ENCODE peak calls at places on chromosomes 6 and 20, in eight cellular contexts. One of them, this sample, is unnamed.

GRCh38 chr6:107712523-107713213 is 111.4 kb downstream of the SCML4 start:
- DNase-seq in fibroblast of lung: peak; percentile 79
- DNase-seq in midbrain: no peak
- DNase-seq in C1 segment of cervical spinal cord: no peak
- DNase-seq in iris pigment epithelial cell: peak; percentile 61
- DNase-seq in left cardiac atrium: no peak
- DNase-seq in anterior cingulate cortex: no peak
- DNase-seq in natural killer cell treated with Interleukin-12 subunit alpha and Interleukin-12 subunit beta and Interleukin-15 and Interleukin-18, amount 100 ng/mL, for 72 hours: no peak
- DNase-seq in this sample: no peak

GRCh38 chr6:36150283-36150682 is 20.0 kb downstream of the MAPK13 start:
- DNase-seq in natural killer cell treated with Interleukin-12 subunit alpha and Interleukin-12 subunit beta and Interleukin-15 and Interleukin-18, amount 100 ng/mL, for 72 hours: no peak
- DNase-seq in fibroblast of lung: peak; percentile 36
- DNase-seq in left cardiac atrium: no peak
- DNase-seq in anterior cingulate cortex: no peak
- DNase-seq in iris pigment epithelial cell: no peak
- DNase-seq in midbrain: no peak
- DNase-seq in C1 segment of cervical spinal cord: no peak
- DNase-seq in this sample: no peak

GRCh38 chr6:84340422-84340821 is 113.0 kb upstream of the CEP162 start:
- DNase-seq in natural killer cell treated with Interleukin-12 subunit alpha and Interleukin-12 subunit beta and Interleukin-15 and Interleukin-18, amount 100 ng/mL, for 72 hours: no peak
- DNase-seq in C1 segment of cervical spinal cord: no peak
- DNase-seq in midbrain: no peak
- DNase-seq in left cardiac atrium: no peak
- DNase-seq in fibroblast of lung: no peak
- DNase-seq in iris pigment epithelial cell: no peak
- DNase-seq in anterior cingulate cortex: no peak
- DNase-seq in this sample: no peak

GRCh38 chr6:53692172-53692571 is 26.6 kb upstream of the KLHL31 start:
- DNase-seq in midbrain: no peak
- DNase-seq in fibroblast of lung: no peak
- DNase-seq in C1 segment of cervical spinal cord: no peak
- DNase-seq in left cardiac atrium: no peak
- DNase-seq in iris pigment epithelial cell: no peak
- DNase-seq in natural killer cell treated with Interleukin-12 subunit alpha and Interleukin-12 subunit beta and Interleukin-15 and Interleukin-18, amount 100 ng/mL, for 72 hours: no peak
- DNase-seq in anterior cingulate cortex: no peak
- DNase-seq in this sample: no peak

GRCh38 chr6:9851541-9852380 is 563.1 kb downstream of the TFAP2A start:
- DNase-seq in iris pigment epithelial cell: peak; percentile 18
- DNase-seq in anterior cingulate cortex: no peak
- DNase-seq in natural killer cell treated with Interleukin-12 subunit alpha and Interleukin-12 subunit beta and Interleukin-15 and Interleukin-18, amount 100 ng/mL, for 72 hours: no peak
- DNase-seq in midbrain: no peak
- DNase-seq in left cardiac atrium: no peak
- DNase-seq in fibroblast of lung: no peak
- DNase-seq in C1 segment of cervical spinal cord: no peak
- DNase-seq in this sample: no peak

GRCh38 chr20:40948352-40949267 is 80.0 kb upstream of the TOP1 start:
- DNase-seq in midbrain: no peak
- DNase-seq in anterior cingulate cortex: no peak
- DNase-seq in left cardiac atrium: no peak
- DNase-seq in natural killer cell treated with Interleukin-12 subunit alpha and Interleukin-12 subunit beta and Interleukin-15 and Interleukin-18, amount 100 ng/mL, for 72 hours: no peak
- DNase-seq in fibroblast of lung: peak; percentile 39
- DNase-seq in C1 segment of cervical spinal cord: no peak
- DNase-seq in iris pigment epithelial cell: peak; percentile 24
- DNase-seq in this sample: no peak

GRCh38 chr6:69680302-69680701 is 116.5 kb downstream of the LMBRD1 start:
- DNase-seq in C1 segment of cervical spinal cord: no peak
- DNase-seq in anterior cingulate cortex: no peak
- DNase-seq in left cardiac atrium: no peak
- DNase-seq in fibroblast of lung: no peak
- DNase-seq in iris pigment epithelial cell: no peak
- DNase-seq in midbrain: no peak
- DNase-seq in natural killer cell treated with Interleukin-12 subunit alpha and Interleukin-12 subunit beta and Interleukin-15 and Interleukin-18, amount 100 ng/mL, for 72 hours: no peak
- DNase-seq in this sample: no peak

GRCh38 chr6:125906158-125906998 is 50.2 kb upstream of the HINT3 start:
- DNase-seq in midbrain: peak; percentile 5
- DNase-seq in C1 segment of cervical spinal cord: no peak
- DNase-seq in iris pigment epithelial cell: peak; percentile 34
- DNase-seq in left cardiac atrium: peak; percentile 55
- DNase-seq in natural killer cell treated with Interleukin-12 subunit alpha and Interleukin-12 subunit beta and Interleukin-15 and Interleukin-18, amount 100 ng/mL, for 72 hours: no peak
- DNase-seq in anterior cingulate cortex: no peak
- DNase-seq in fibroblast of lung: peak; percentile 48
- DNase-seq in this sample: no peak

GRCh38 chr6:155782320-155782730 is 326.7 kb upstream of the NOX3 start:
- DNase-seq in midbrain: no peak
- DNase-seq in C1 segment of cervical spinal cord: no peak
- DNase-seq in natural killer cell treated with Interleukin-12 subunit alpha and Interleukin-12 subunit beta and Interleukin-15 and Interleukin-18, amount 100 ng/mL, for 72 hours: no peak
- DNase-seq in iris pigment epithelial cell: peak; percentile 93
- DNase-seq in anterior cingulate cortex: no peak
- DNase-seq in left cardiac atrium: no peak
- DNase-seq in fibroblast of lung: peak; percentile 70
- DNase-seq in this sample: no peak

GRCh38 chr20:64116541-64117423 is 9.4 kb upstream of the NPBWR2 start:
- DNase-seq in fibroblast of lung: no peak
- DNase-seq in anterior cingulate cortex: no peak
- DNase-seq in C1 segment of cervical spinal cord: no peak
- DNase-seq in natural killer cell treated with Interleukin-12 subunit alpha and Interleukin-12 subunit beta and Interleukin-15 and Interleukin-18, amount 100 ng/mL, for 72 hours: peak; percentile 55
- DNase-seq in iris pigment epithelial cell: no peak
- DNase-seq in midbrain: no peak
- DNase-seq in left cardiac atrium: peak; percentile 15
- DNase-seq in this sample: peak; percentile 6

GRCh38 chr6:52371656-52372151 is 9.8 kb downstream of the PAQR8 start:
- DNase-seq in natural killer cell treated with Interleukin-12 subunit alpha and Interleukin-12 subunit beta and Interleukin-15 and Interleukin-18, amount 100 ng/mL, for 72 hours: no peak
- DNase-seq in iris pigment epithelial cell: no peak
- DNase-seq in C1 segment of cervical spinal cord: no peak
- DNase-seq in fibroblast of lung: peak; percentile 31
- DNase-seq in anterior cingulate cortex: no peak
- DNase-seq in left cardiac atrium: no peak
- DNase-seq in midbrain: no peak
- DNase-seq in this sample: no peak

GRCh38 chr6:135144678-135145508 is 36.2 kb upstream of the MYB start:
- DNase-seq in fibroblast of lung: peak; percentile 37
- DNase-seq in C1 segment of cervical spinal cord: no peak
- DNase-seq in anterior cingulate cortex: no peak
- DNase-seq in iris pigment epithelial cell: peak; percentile 60
- DNase-seq in natural killer cell treated with Interleukin-12 subunit alpha and Interleukin-12 subunit beta and Interleukin-15 and Interleukin-18, amount 100 ng/mL, for 72 hours: no peak
- DNase-seq in midbrain: peak; percentile 16
- DNase-seq in left cardiac atrium: no peak
- DNase-seq in this sample: no peak

GRCh38 chr6:130366011-130366963 is at the start of gene TMEM200A:
- DNase-seq in iris pigment epithelial cell: peak; percentile 61
- DNase-seq in midbrain: peak; percentile 32
- DNase-seq in anterior cingulate cortex: no peak
- DNase-seq in C1 segment of cervical spinal cord: peak; percentile 1
- DNase-seq in fibroblast of lung: peak; percentile 79
- DNase-seq in natural killer cell treated with Interleukin-12 subunit alpha and Interleukin-12 subunit beta and Interleukin-15 and Interleukin-18, amount 100 ng/mL, for 72 hours: no peak
- DNase-seq in left cardiac atrium: peak; percentile 24
- DNase-seq in this sample: no peak

GRCh38 chr6:7078856-7079255 is 28.9 kb upstream of the RREB1 start:
- DNase-seq in left cardiac atrium: no peak
- DNase-seq in fibroblast of lung: no peak
- DNase-seq in midbrain: no peak
- DNase-seq in anterior cingulate cortex: no peak
- DNase-seq in C1 segment of cervical spinal cord: no peak
- DNase-seq in iris pigment epithelial cell: no peak
- DNase-seq in natural killer cell treated with Interleukin-12 subunit alpha and Interleukin-12 subunit beta and Interleukin-15 and Interleukin-18, amount 100 ng/mL, for 72 hours: no peak
- DNase-seq in this sample: no peak

GRCh38 chr20:55471052-55472006 is 534.0 kb downstream of the CBLN4 start:
- DNase-seq in anterior cingulate cortex: no peak
- DNase-seq in left cardiac atrium: no peak
- DNase-seq in fibroblast of lung: no peak
- DNase-seq in midbrain: no peak
- DNase-seq in C1 segment of cervical spinal cord: no peak
- DNase-seq in iris pigment epithelial cell: no peak
- DNase-seq in natural killer cell treated with Interleukin-12 subunit alpha and Interleukin-12 subunit beta and Interleukin-15 and Interleukin-18, amount 100 ng/mL, for 72 hours: no peak
- DNase-seq in this sample: no peak

GRCh38 chr6:134630468-134631180 is 312.7 kb upstream of the SGK1 start:
- DNase-seq in midbrain: peak; percentile 51
- DNase-seq in fibroblast of lung: no peak
- DNase-seq in natural killer cell treated with Interleukin-12 subunit alpha and Interleukin-12 subunit beta and Interleukin-15 and Interleukin-18, amount 100 ng/mL, for 72 hours: no peak
- DNase-seq in anterior cingulate cortex: no peak
- DNase-seq in C1 segment of cervical spinal cord: peak; percentile 41
- DNase-seq in iris pigment epithelial cell: no peak
- DNase-seq in left cardiac atrium: no peak
- DNase-seq in this sample: no peak

GRCh38 chr6:13012271-13012670 is 295.7 kb downstream of the PHACTR1 start:
- DNase-seq in left cardiac atrium: no peak
- DNase-seq in midbrain: no peak
- DNase-seq in anterior cingulate cortex: no peak
- DNase-seq in natural killer cell treated with Interleukin-12 subunit alpha and Interleukin-12 subunit beta and Interleukin-15 and Interleukin-18, amount 100 ng/mL, for 72 hours: no peak
- DNase-seq in fibroblast of lung: no peak
- DNase-seq in C1 segment of cervical spinal cord: no peak
- DNase-seq in iris pigment epithelial cell: no peak
- DNase-seq in this sample: no peak

GRCh38 chr6:148887181-148887580 is 140.4 kb downstream of the UST start:
- DNase-seq in C1 segment of cervical spinal cord: no peak
- DNase-seq in natural killer cell treated with Interleukin-12 subunit alpha and Interleukin-12 subunit beta and Interleukin-15 and Interleukin-18, amount 100 ng/mL, for 72 hours: no peak
- DNase-seq in left cardiac atrium: no peak
- DNase-seq in fibroblast of lung: peak; percentile 36
- DNase-seq in iris pigment epithelial cell: peak; percentile 7
- DNase-seq in anterior cingulate cortex: no peak
- DNase-seq in midbrain: no peak
- DNase-seq in this sample: no peak

GRCh38 chr6:96836579-96837137 is 619 bp downstream of the GPR63 start:
- DNase-seq in left cardiac atrium: no peak
- DNase-seq in midbrain: no peak
- DNase-seq in anterior cingulate cortex: no peak
- DNase-seq in iris pigment epithelial cell: peak; percentile 18
- DNase-seq in natural killer cell treated with Interleukin-12 subunit alpha and Interleukin-12 subunit beta and Interleukin-15 and Interleukin-18, amount 100 ng/mL, for 72 hours: no peak
- DNase-seq in fibroblast of lung: peak; percentile 13
- DNase-seq in C1 segment of cervical spinal cord: peak; percentile 35
- DNase-seq in this sample: no peak

GRCh38 chr20:19252670-19253120 is 40.3 kb downstream of the SLC24A3 start:
- DNase-seq in iris pigment epithelial cell: peak; percentile 81
- DNase-seq in midbrain: no peak
- DNase-seq in left cardiac atrium: no peak
- DNase-seq in natural killer cell treated with Interleukin-12 subunit alpha and Interleukin-12 subunit beta and Interleukin-15 and Interleukin-18, amount 100 ng/mL, for 72 hours: no peak
- DNase-seq in anterior cingulate cortex: no peak
- DNase-seq in fibroblast of lung: peak; percentile 93
- DNase-seq in C1 segment of cervical spinal cord: no peak
- DNase-seq in this sample: no peak

GRCh38 chr6:119442776-119443184 is 93.2 kb upstream of the MAN1A1 start:
- DNase-seq in left cardiac atrium: no peak
- DNase-seq in midbrain: no peak
- DNase-seq in natural killer cell treated with Interleukin-12 subunit alpha and Interleukin-12 subunit beta and Interleukin-15 and Interleukin-18, amount 100 ng/mL, for 72 hours: no peak
- DNase-seq in anterior cingulate cortex: no peak
- DNase-seq in iris pigment epithelial cell: no peak
- DNase-seq in fibroblast of lung: no peak
- DNase-seq in C1 segment of cervical spinal cord: no peak
- DNase-seq in this sample: no peak

GRCh38 chr6:55886185-55886836 is 10.9 kb upstream of the BMP5 start:
- DNase-seq in anterior cingulate cortex: no peak
- DNase-seq in midbrain: no peak
- DNase-seq in natural killer cell treated with Interleukin-12 subunit alpha and Interleukin-12 subunit beta and Interleukin-15 and Interleukin-18, amount 100 ng/mL, for 72 hours: no peak
- DNase-seq in iris pigment epithelial cell: peak; percentile 41
- DNase-seq in left cardiac atrium: no peak
- DNase-seq in C1 segment of cervical spinal cord: no peak
- DNase-seq in fibroblast of lung: peak; percentile 64
- DNase-seq in this sample: no peak

GRCh38 chr20:5991623-5992441 is 41.4 kb downstream of the MCM8 start:
- DNase-seq in natural killer cell treated with Interleukin-12 subunit alpha and Interleukin-12 subunit beta and Interleukin-15 and Interleukin-18, amount 100 ng/mL, for 72 hours: no peak
- DNase-seq in C1 segment of cervical spinal cord: no peak
- DNase-seq in iris pigment epithelial cell: peak; percentile 82
- DNase-seq in fibroblast of lung: no peak
- DNase-seq in midbrain: no peak
- DNase-seq in left cardiac atrium: no peak
- DNase-seq in anterior cingulate cortex: no peak
- DNase-seq in this sample: no peak

GRCh38 chr20:62314339-62314638 is 11.5 kb downstream of the ADRM1 start:
- DNase-seq in left cardiac atrium: no peak
- DNase-seq in natural killer cell treated with Interleukin-12 subunit alpha and Interleukin-12 subunit beta and Interleukin-15 and Interleukin-18, amount 100 ng/mL, for 72 hours: no peak
- DNase-seq in iris pigment epithelial cell: no peak
- DNase-seq in midbrain: no peak
- DNase-seq in C1 segment of cervical spinal cord: no peak
- DNase-seq in anterior cingulate cortex: no peak
- DNase-seq in fibroblast of lung: no peak
- DNase-seq in this sample: no peak

GRCh38 chr20:4065405-4065841 is 50.1 kb upstream of the RNF24 start:
- DNase-seq in natural killer cell treated with Interleukin-12 subunit alpha and Interleukin-12 subunit beta and Interleukin-15 and Interleukin-18, amount 100 ng/mL, for 72 hours: no peak
- DNase-seq in anterior cingulate cortex: no peak
- DNase-seq in midbrain: no peak
- DNase-seq in left cardiac atrium: no peak
- DNase-seq in C1 segment of cervical spinal cord: no peak
- DNase-seq in iris pigment epithelial cell: peak; percentile 94
- DNase-seq in fibroblast of lung: peak; percentile 90
- DNase-seq in this sample: no peak

GRCh38 chr6:63795006-63795405 is 159.4 kb downstream of the PHF3 start:
- DNase-seq in midbrain: no peak
- DNase-seq in left cardiac atrium: no peak
- DNase-seq in natural killer cell treated with Interleukin-12 subunit alpha and Interleukin-12 subunit beta and Interleukin-15 and Interleukin-18, amount 100 ng/mL, for 72 hours: no peak
- DNase-seq in C1 segment of cervical spinal cord: no peak
- DNase-seq in iris pigment epithelial cell: no peak
- DNase-seq in anterior cingulate cortex: no peak
- DNase-seq in fibroblast of lung: no peak
- DNase-seq in this sample: no peak

GRCh38 chr20:53080969-53081871 is 109.1 kb downstream of the TSHZ2 start:
- DNase-seq in iris pigment epithelial cell: peak; percentile 75
- DNase-seq in left cardiac atrium: no peak
- DNase-seq in midbrain: no peak
- DNase-seq in anterior cingulate cortex: no peak
- DNase-seq in C1 segment of cervical spinal cord: no peak
- DNase-seq in natural killer cell treated with Interleukin-12 subunit alpha and Interleukin-12 subunit beta and Interleukin-15 and Interleukin-18, amount 100 ng/mL, for 72 hours: no peak
- DNase-seq in fibroblast of lung: peak; percentile 69
- DNase-seq in this sample: no peak

GRCh38 chr6:40293824-40294188 is 293.4 kb downstream of the LRFN2 start:
- DNase-seq in natural killer cell treated with Interleukin-12 subunit alpha and Interleukin-12 subunit beta and Interleukin-15 and Interleukin-18, amount 100 ng/mL, for 72 hours: no peak
- DNase-seq in left cardiac atrium: no peak
- DNase-seq in midbrain: no peak
- DNase-seq in anterior cingulate cortex: no peak
- DNase-seq in C1 segment of cervical spinal cord: no peak
- DNase-seq in fibroblast of lung: no peak
- DNase-seq in iris pigment epithelial cell: no peak
- DNase-seq in this sample: no peak

GRCh38 chr20:15546624-15547023 is 1026.6 kb downstream of the KIF16B start:
- DNase-seq in fibroblast of lung: no peak
- DNase-seq in midbrain: no peak
- DNase-seq in natural killer cell treated with Interleukin-12 subunit alpha and Interleukin-12 subunit beta and Interleukin-15 and Interleukin-18, amount 100 ng/mL, for 72 hours: no peak
- DNase-seq in anterior cingulate cortex: no peak
- DNase-seq in iris pigment epithelial cell: no peak
- DNase-seq in left cardiac atrium: no peak
- DNase-seq in C1 segment of cervical spinal cord: no peak
- DNase-seq in this sample: no peak

GRCh38 chr20:62741191-62741676 is 32.6 kb downstream of the NTSR1 start:
- DNase-seq in left cardiac atrium: peak; percentile 15
- DNase-seq in natural killer cell treated with Interleukin-12 subunit alpha and Interleukin-12 subunit beta and Interleukin-15 and Interleukin-18, amount 100 ng/mL, for 72 hours: no peak
- DNase-seq in fibroblast of lung: no peak
- DNase-seq in midbrain: no peak
- DNase-seq in iris pigment epithelial cell: no peak
- DNase-seq in C1 segment of cervical spinal cord: no peak
- DNase-seq in anterior cingulate cortex: no peak
- DNase-seq in this sample: no peak

GRCh38 chr6:33789550-33789895 is 593 bp upstream of the LEMD2 start:
- DNase-seq in fibroblast of lung: no peak
- DNase-seq in anterior cingulate cortex: no peak
- DNase-seq in C1 segment of cervical spinal cord: no peak
- DNase-seq in midbrain: no peak
- DNase-seq in natural killer cell treated with Interleukin-12 subunit alpha and Interleukin-12 subunit beta and Interleukin-15 and Interleukin-18, amount 100 ng/mL, for 72 hours: no peak
- DNase-seq in iris pigment epithelial cell: no peak
- DNase-seq in left cardiac atrium: no peak
- DNase-seq in this sample: no peak

GRCh38 chr6:169937389-169938261 is 186.2 kb downstream of the ERMARD start:
- DNase-seq in left cardiac atrium: no peak
- DNase-seq in natural killer cell treated with Interleukin-12 subunit alpha and Interleukin-12 subunit beta and Interleukin-15 and Interleukin-18, amount 100 ng/mL, for 72 hours: no peak
- DNase-seq in anterior cingulate cortex: no peak
- DNase-seq in C1 segment of cervical spinal cord: no peak
- DNase-seq in iris pigment epithelial cell: no peak
- DNase-seq in fibroblast of lung: no peak
- DNase-seq in midbrain: no peak
- DNase-seq in this sample: no peak

GRCh38 chr6:123810214-123810613 is 6.5 kb downstream of the NKAIN2 start:
- DNase-seq in left cardiac atrium: no peak
- DNase-seq in midbrain: no peak
- DNase-seq in anterior cingulate cortex: no peak
- DNase-seq in fibroblast of lung: no peak
- DNase-seq in iris pigment epithelial cell: no peak
- DNase-seq in C1 segment of cervical spinal cord: no peak
- DNase-seq in natural killer cell treated with Interleukin-12 subunit alpha and Interleukin-12 subunit beta and Interleukin-15 and Interleukin-18, amount 100 ng/mL, for 72 hours: no peak
- DNase-seq in this sample: no peak

GRCh38 chr20:56420940-56421688 is 9.1 kb downstream of the CASS4 start:
- DNase-seq in midbrain: no peak
- DNase-seq in fibroblast of lung: no peak
- DNase-seq in natural killer cell treated with Interleukin-12 subunit alpha and Interleukin-12 subunit beta and Interleukin-15 and Interleukin-18, amount 100 ng/mL, for 72 hours: no peak
- DNase-seq in C1 segment of cervical spinal cord: no peak
- DNase-seq in iris pigment epithelial cell: no peak
- DNase-seq in left cardiac atrium: no peak
- DNase-seq in anterior cingulate cortex: no peak
- DNase-seq in this sample: no peak